ENCODE peak calls at places on chromosomes 12 and 14, in four cellular contexts. One of them, this sample, is unnamed.

GRCh38 chr14:77053046-77053841 is 24.7 kb upstream of the IRF2BPL start:
- DNase-seq in stimulated activated CD4-positive, alpha-beta T cell treated with anti-CD3 and anti-CD28 coated beads, Interleukin-2, amount 100 ng/mL, for 4 hours: peak
- DNase-seq in GM03348: peak
- DNase-seq in NCI-H1694: peak
- DNase-seq in this sample: no peak

GRCh38 chr12:132554857-132555630 is 55.3 kb downstream of the LRCOL1 start:
- DNase-seq in stimulated activated CD4-positive, alpha-beta T cell treated with anti-CD3 and anti-CD28 coated beads, Interleukin-2, amount 100 ng/mL, for 4 hours: no peak
- DNase-seq in GM03348: no peak
- DNase-seq in NCI-H1694: peak
- DNase-seq in this sample: no peak

GRCh38 chr12:7091660-7092228 is 501 bp downstream of the C1R start:
- DNase-seq in stimulated activated CD4-positive, alpha-beta T cell treated with anti-CD3 and anti-CD28 coated beads, Interleukin-2, amount 100 ng/mL, for 4 hours: no peak
- DNase-seq in GM03348: peak
- DNase-seq in NCI-H1694: no peak
- DNase-seq in this sample: no peak

GRCh38 chr12:111529424-111530368 is 69.4 kb downstream of the ATXN2 start:
- DNase-seq in stimulated activated CD4-positive, alpha-beta T cell treated with anti-CD3 and anti-CD28 coated beads, Interleukin-2, amount 100 ng/mL, for 4 hours: peak
- DNase-seq in GM03348: peak
- DNase-seq in NCI-H1694: peak
- DNase-seq in this sample: peak

GRCh38 chr12:80937391-80938238 is at the start of gene LIN7A:
- DNase-seq in stimulated activated CD4-positive, alpha-beta T cell treated with anti-CD3 and anti-CD28 coated beads, Interleukin-2, amount 100 ng/mL, for 4 hours: no peak
- DNase-seq in GM03348: peak
- DNase-seq in NCI-H1694: peak
- DNase-seq in this sample: no peak

GRCh38 chr14:77012193-77012592 is 16.3 kb downstream of the IRF2BPL start:
- DNase-seq in stimulated activated CD4-positive, alpha-beta T cell treated with anti-CD3 and anti-CD28 coated beads, Interleukin-2, amount 100 ng/mL, for 4 hours: no peak
- DNase-seq in GM03348: no peak
- DNase-seq in NCI-H1694: no peak
- DNase-seq in this sample: no peak

GRCh38 chr12:124422570-124423523 is 128.0 kb downstream of the RFLNA start:
- DNase-seq in stimulated activated CD4-positive, alpha-beta T cell treated with anti-CD3 and anti-CD28 coated beads, Interleukin-2, amount 100 ng/mL, for 4 hours: no peak
- DNase-seq in GM03348: peak
- DNase-seq in NCI-H1694: peak
- DNase-seq in this sample: peak

GRCh38 chr14:38210587-38211257 is 3.0 kb downstream of the SSTR1 start:
- DNase-seq in stimulated activated CD4-positive, alpha-beta T cell treated with anti-CD3 and anti-CD28 coated beads, Interleukin-2, amount 100 ng/mL, for 4 hours: no peak
- DNase-seq in GM03348: peak
- DNase-seq in NCI-H1694: no peak
- DNase-seq in this sample: no peak

GRCh38 chr14:75303415-75303814 is 24.8 kb downstream of the FOS start:
- DNase-seq in stimulated activated CD4-positive, alpha-beta T cell treated with anti-CD3 and anti-CD28 coated beads, Interleukin-2, amount 100 ng/mL, for 4 hours: no peak
- DNase-seq in GM03348: peak
- DNase-seq in NCI-H1694: peak
- DNase-seq in this sample: peak

GRCh38 chr12:130920711-130921381 is 32.9 kb upstream of the ADGRD1 start:
- DNase-seq in stimulated activated CD4-positive, alpha-beta T cell treated with anti-CD3 and anti-CD28 coated beads, Interleukin-2, amount 100 ng/mL, for 4 hours: no peak
- DNase-seq in GM03348: peak
- DNase-seq in NCI-H1694: no peak
- DNase-seq in this sample: peak